ENCODE peak calls at places on chromosomes 4 and X, in four cellular contexts. One of them, this sample, is unnamed.

GRCh38 chr4:142824368-142824767 is 21.7 kb downstream of the INPP4B start:
- DNase-seq in stomach: no peak
- DNase-seq in IMR-90: peak; percentile 49
- DNase-seq in breast epithelium: no peak
- DNase-seq in this sample: peak; percentile 61

GRCh38 chrX:81377329-81377728 is 175.4 kb downstream of the SH3BGRL start:
- DNase-seq in stomach: no peak
- DNase-seq in IMR-90: peak; percentile 27
- DNase-seq in breast epithelium: no peak
- DNase-seq in this sample: peak; percentile 66

GRCh38 chrX:2801223-2801622 is 27.5 kb upstream of the GYG2 start:
- DNase-seq in stomach: no peak
- DNase-seq in IMR-90: no peak
- DNase-seq in breast epithelium: no peak
- DNase-seq in this sample: no peak

GRCh38 chr4:145299380-145300076 is 119.1 kb upstream of the OTUD4 start:
- DNase-seq in stomach: no peak
- DNase-seq in IMR-90: peak; percentile 75
- DNase-seq in breast epithelium: no peak
- DNase-seq in this sample: peak; percentile 67

GRCh38 chr4:134202557-134202956 is 968 bp upstream of the PABPC4L start:
- DNase-seq in stomach: no peak
- DNase-seq in IMR-90: no peak
- DNase-seq in breast epithelium: no peak
- DNase-seq in this sample: peak; percentile 33

GRCh38 chr4:18847276-18847890 is 825.8 kb upstream of the LCORL start:
- DNase-seq in stomach: no peak
- DNase-seq in IMR-90: no peak
- DNase-seq in breast epithelium: no peak
- DNase-seq in this sample: no peak

GRCh38 chr4:96809563-96809962 is 969.7 kb downstream of the PDHA2 start:
- DNase-seq in stomach: no peak
- DNase-seq in IMR-90: no peak
- DNase-seq in breast epithelium: no peak
- DNase-seq in this sample: no peak

GRCh38 chrX:30308263-30309138 is 689 bp downstream of the NR0B1 start:
- DNase-seq in stomach: no peak
- DNase-seq in IMR-90: no peak
- DNase-seq in breast epithelium: no peak
- DNase-seq in this sample: peak; percentile 13

GRCh38 chrX:24148535-24149345 is 789 bp upstream of the ZFX start:
- DNase-seq in stomach: no peak
- DNase-seq in IMR-90: peak; percentile 61
- DNase-seq in breast epithelium: peak; percentile 17
- DNase-seq in this sample: peak; percentile 67

GRCh38 chrX:1444896-1445480 is 7.7 kb downstream of the ASMTL start:
- DNase-seq in stomach: no peak
- DNase-seq in IMR-90: no peak
- DNase-seq in breast epithelium: no peak
- DNase-seq in this sample: no peak

GRCh38 chrX:21966866-21967265 is 26.4 kb downstream of the SMS start:
- DNase-seq in stomach: no peak
- DNase-seq in IMR-90: no peak
- DNase-seq in breast epithelium: no peak
- DNase-seq in this sample: no peak

GRCh38 chr4:105306158-105306781 is 159.6 kb downstream of the TET2 start:
- DNase-seq in stomach: no peak
- DNase-seq in IMR-90: no peak
- DNase-seq in breast epithelium: no peak
- DNase-seq in this sample: no peak

GRCh38 chrX:144335402-144335801 is 451.5 kb downstream of the UBE2NL start:
- DNase-seq in stomach: no peak
- DNase-seq in IMR-90: no peak
- DNase-seq in breast epithelium: no peak
- DNase-seq in this sample: no peak

GRCh38 chrX:24391362-24391761 is 30.9 kb downstream of the SUPT20HL1 start:
- DNase-seq in stomach: no peak
- DNase-seq in IMR-90: no peak
- DNase-seq in breast epithelium: no peak
- DNase-seq in this sample: no peak

GRCh38 chr4:9762823-9763475 is 18.5 kb upstream of the DRD5 start:
- DNase-seq in stomach: peak; percentile 51
- DNase-seq in IMR-90: peak; percentile 55
- DNase-seq in breast epithelium: peak; percentile 61
- DNase-seq in this sample: peak; percentile 64

GRCh38 chr4:125739760-125740159 is 425.0 kb downstream of the FAT4 start:
- DNase-seq in stomach: no peak
- DNase-seq in IMR-90: peak; percentile 38
- DNase-seq in breast epithelium: no peak
- DNase-seq in this sample: peak; percentile 23

GRCh38 chrX:68286076-68286475 is 147.2 kb downstream of the OPHN1 start:
- DNase-seq in stomach: no peak
- DNase-seq in IMR-90: peak; percentile 40
- DNase-seq in breast epithelium: no peak
- DNase-seq in this sample: peak; percentile 50

GRCh38 chr4:6747690-6748068 is 31.7 kb downstream of the BLOC1S4 start:
- DNase-seq in stomach: peak; percentile 58
- DNase-seq in IMR-90: no peak
- DNase-seq in breast epithelium: no peak
- DNase-seq in this sample: no peak

GRCh38 chr4:37995981-37996770 is 36.0 kb downstream of the PTTG2 start:
- DNase-seq in stomach: no peak
- DNase-seq in IMR-90: no peak
- DNase-seq in breast epithelium: no peak
- DNase-seq in this sample: no peak
- H3K4me1 ChIP-seq in stomach: peaks cover 4% of the 10 kb centered on the region
- H3K4me1 ChIP-seq in IMR-90: no peaks in the 10 kb centered on the region
- H3K4me1 ChIP-seq in breast epithelium: no peaks in the 10 kb centered on the region
- H3K4me1 ChIP-seq in this sample: no peaks in the 10 kb centered on the region

GRCh38 chr4:101099001-101099400 is 248.3 kb downstream of the PPP3CA start:
- DNase-seq in stomach: no peak
- DNase-seq in IMR-90: no peak
- DNase-seq in breast epithelium: no peak
- DNase-seq in this sample: no peak

GRCh38 chr4:101103381-101104142 is 243.8 kb downstream of the PPP3CA start:
- DNase-seq in stomach: no peak
- DNase-seq in IMR-90: peak; percentile 48
- DNase-seq in breast epithelium: no peak
- DNase-seq in this sample: peak; percentile 42

GRCh38 chr4:101102114-101102752 is 245.1 kb downstream of the PPP3CA start:
- DNase-seq in stomach: peak; percentile 42
- DNase-seq in IMR-90: peak; percentile 87
- DNase-seq in breast epithelium: peak; percentile 23
- DNase-seq in this sample: peak; percentile 93

GRCh38 chr4:101101072-101101471 is 246.3 kb downstream of the PPP3CA start:
- DNase-seq in stomach: no peak
- DNase-seq in IMR-90: no peak
- DNase-seq in breast epithelium: no peak
- DNase-seq in this sample: no peak

GRCh38 chr4:101104264-101105052 is 242.9 kb downstream of the PPP3CA start:
- DNase-seq in stomach: no peak
- DNase-seq in IMR-90: peak; percentile 18
- DNase-seq in breast epithelium: no peak
- DNase-seq in this sample: no peak
- H3K4me3 ChIP-seq in stomach: no peak overlapping the region
- H3K4me3 ChIP-seq in IMR-90: no peak overlapping the region
- H3K4me3 ChIP-seq in breast epithelium: no peak overlapping the region
- H3K4me3 ChIP-seq in this sample: no peak overlapping the region

DNA sequence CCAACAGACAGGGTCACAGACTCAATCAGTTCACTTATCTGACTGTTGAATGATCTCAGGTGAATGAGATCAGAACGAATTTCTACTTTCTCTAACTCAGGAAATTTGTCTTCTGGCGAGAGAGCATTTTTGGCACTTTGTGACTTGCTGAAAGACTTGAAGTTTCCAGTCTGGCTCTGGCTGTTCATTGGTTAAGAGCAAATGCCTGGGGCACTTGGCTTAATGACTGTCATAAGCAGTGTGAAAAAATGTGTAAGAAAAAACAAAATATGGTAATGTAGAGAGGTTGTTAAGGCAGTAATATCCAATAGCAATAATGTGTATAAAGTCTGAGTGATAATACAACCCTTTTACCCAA is 71.3 kb upstream of the PGRMC2 start:
- DNase-seq in stomach: no peak
- DNase-seq in IMR-90: no peak
- DNase-seq in breast epithelium: no peak
- DNase-seq in this sample: no peak
- H3K4me1 ChIP-seq in stomach: no peaks in the 10 kb centered on the region
- H3K4me1 ChIP-seq in IMR-90: peaks cover 37% of the 10 kb centered on the region
- H3K4me1 ChIP-seq in breast epithelium: no peaks in the 10 kb centered on the region
- H3K4me1 ChIP-seq in this sample: peaks cover 41% of the 10 kb centered on the region

DNA sequence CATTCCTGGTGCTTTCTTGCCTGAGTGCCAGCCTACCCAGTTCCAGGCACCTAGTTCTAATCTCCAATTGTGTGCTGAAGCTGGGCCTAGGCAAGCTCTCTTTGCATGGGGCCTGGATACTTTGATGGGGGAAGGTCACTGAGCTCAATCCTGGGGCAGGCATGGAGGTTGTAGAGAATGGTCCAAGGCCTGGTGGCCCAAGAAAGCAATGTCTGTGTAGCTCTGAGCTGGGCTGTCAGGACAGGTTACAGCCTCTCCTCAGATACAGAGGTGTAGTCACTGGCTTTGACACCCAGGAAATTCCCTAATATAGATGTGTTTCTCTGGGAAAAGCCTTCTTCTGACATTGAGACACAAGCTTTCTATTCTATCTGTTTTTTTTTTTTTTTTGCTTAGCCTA is 66.5 kb upstream of the DHX15 start:
- DNase-seq in stomach: no peak
- DNase-seq in IMR-90: no peak
- DNase-seq in breast epithelium: no peak
- DNase-seq in this sample: no peak
- H3K4me3 ChIP-seq in stomach: no peak overlapping the region
- H3K4me3 ChIP-seq in IMR-90: no peak overlapping the region
- H3K4me3 ChIP-seq in breast epithelium: no peak overlapping the region
- H3K4me3 ChIP-seq in this sample: no peak overlapping the region

GRCh38 chr4:94650690-94651089 is 107.1 kb upstream of the BMPR1B start:
- DNase-seq in stomach: no peak
- DNase-seq in IMR-90: peak; percentile 10
- DNase-seq in breast epithelium: no peak
- DNase-seq in this sample: no peak
- H3K4me1 ChIP-seq in stomach: peaks cover 12% of the 10 kb centered on the region
- H3K4me1 ChIP-seq in IMR-90: peaks cover 4% of the 10 kb centered on the region
- H3K4me1 ChIP-seq in breast epithelium: no peaks in the 10 kb centered on the region
- H3K4me1 ChIP-seq in this sample: peaks cover 20% of the 10 kb centered on the region

GRCh38 chrX:39313149-39313548 is 511.9 kb downstream of the MID1IP1 start:
- DNase-seq in stomach: no peak
- DNase-seq in IMR-90: no peak
- DNase-seq in breast epithelium: no peak
- DNase-seq in this sample: no peak

GRCh38 chrX:39309721-39310152 is 508.5 kb downstream of the MID1IP1 start:
- DNase-seq in stomach: no peak
- DNase-seq in IMR-90: no peak
- DNase-seq in breast epithelium: no peak
- DNase-seq in this sample: no peak

GRCh38 chrX:39311646-39312045 is 510.4 kb downstream of the MID1IP1 start:
- DNase-seq in stomach: no peak
- DNase-seq in IMR-90: no peak
- DNase-seq in breast epithelium: no peak
- DNase-seq in this sample: no peak

GRCh38 chrX:39309018-39309620 is 507.9 kb downstream of the MID1IP1 start:
- DNase-seq in stomach: no peak
- DNase-seq in IMR-90: no peak
- DNase-seq in breast epithelium: peak; percentile 56
- DNase-seq in this sample: no peak

DNA sequence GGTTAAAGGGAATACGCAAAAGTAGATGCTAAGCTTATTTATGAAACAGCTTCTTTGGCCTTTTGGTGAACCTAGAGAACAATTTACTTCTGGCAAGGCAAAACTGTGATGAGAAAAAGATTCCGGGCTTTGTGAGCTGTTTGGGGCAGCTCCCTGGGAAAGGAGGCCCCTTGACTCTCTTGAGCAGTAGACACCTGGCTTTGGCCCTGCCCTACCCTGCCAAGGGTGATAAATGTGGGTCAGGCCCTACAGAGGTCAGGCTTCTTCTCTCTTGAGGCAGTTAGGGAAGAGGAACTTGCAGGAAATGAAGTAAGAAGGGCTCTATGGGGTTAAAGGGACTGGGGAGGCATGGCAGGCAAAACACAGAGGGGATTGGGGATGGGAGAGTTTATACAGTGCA is 509.7 kb downstream of the MID1IP1 start:
- DNase-seq in stomach: no peak
- DNase-seq in IMR-90: no peak
- DNase-seq in breast epithelium: no peak
- DNase-seq in this sample: no peak
- H3K4me3 ChIP-seq in stomach: no peak overlapping the region
- H3K4me3 ChIP-seq in IMR-90: no peak overlapping the region
- H3K4me3 ChIP-seq in breast epithelium: no peak overlapping the region
- H3K4me3 ChIP-seq in this sample: no peak overlapping the region

GRCh38 chr4:76302856-76303438 is 3.6 kb upstream of the STBD1 start:
- DNase-seq in stomach: no peak
- DNase-seq in IMR-90: no peak
- DNase-seq in breast epithelium: no peak
- DNase-seq in this sample: peak; percentile 67
- H3K4me1 ChIP-seq in stomach: peaks cover 30% of the 10 kb centered on the region
- H3K4me1 ChIP-seq in IMR-90: peaks cover 7% of the 10 kb centered on the region
- H3K4me1 ChIP-seq in breast epithelium: no peaks in the 10 kb centered on the region
- H3K4me1 ChIP-seq in this sample: peaks cover 38% of the 10 kb centered on the region

GRCh38 chrX:129654652-129655546 is at the start of gene APLN:
- DNase-seq in stomach: peak; percentile 27
- DNase-seq in IMR-90: peak; percentile 19
- DNase-seq in breast epithelium: peak; percentile 16
- DNase-seq in this sample: peak; percentile 63
- H3K4me3 ChIP-seq in stomach: peak within 1 kb of the TSS; percentile 47
- H3K4me3 ChIP-seq in IMR-90: peak within 1 kb of the TSS; percentile 53
- H3K4me3 ChIP-seq in breast epithelium: peak within 1 kb of the TSS; percentile 45
- H3K4me3 ChIP-seq in this sample: peak within 1 kb of the TSS; percentile 77

DNA sequence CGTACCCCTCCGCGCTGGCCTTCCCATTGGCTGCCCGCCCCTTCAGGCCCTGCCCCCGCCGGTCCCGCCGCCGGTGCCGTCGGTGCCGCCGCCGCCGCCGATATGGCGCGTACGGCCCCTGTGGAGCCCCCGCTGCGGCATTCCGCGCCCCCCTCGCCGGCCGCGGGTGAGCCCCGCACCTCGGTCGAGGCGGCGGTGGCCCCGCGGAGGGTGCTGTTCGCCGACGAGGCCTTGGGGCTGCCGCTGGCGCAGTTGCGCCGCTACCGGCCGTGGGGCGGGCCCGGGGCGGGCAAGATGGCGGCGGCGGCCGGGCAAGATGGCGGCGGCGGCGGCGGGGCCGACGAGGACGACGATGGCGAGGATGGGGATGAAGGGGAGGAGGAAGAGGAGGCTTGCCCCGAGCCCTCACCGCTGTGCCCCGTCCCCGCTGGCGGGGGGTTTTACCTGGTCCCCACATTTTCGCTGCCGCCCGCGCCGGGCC is at the start of gene PPP1R3F:
- DNase-seq in stomach: no peak
- DNase-seq in IMR-90: no peak
- DNase-seq in breast epithelium: no peak
- DNase-seq in this sample: no peak
- H3K4me1 ChIP-seq in stomach: peaks cover 26% of the 10 kb centered on the region
- H3K4me1 ChIP-seq in IMR-90: peaks cover 2% of the 10 kb centered on the region
- H3K4me1 ChIP-seq in breast epithelium: no peaks in the 10 kb centered on the region
- H3K4me1 ChIP-seq in this sample: peaks cover 19% of the 10 kb centered on the region